ENCODE peak calls at places on chromosomes 1 and 21, in six cellular contexts. I is hypothalamus, U is RPMI7951, Y is NCI-H2081, V is posterior cingulate gyrus, M is astrocyte of the spinal cord. P is an unnamed sample.

GRCh38 chr1:166902279-166902678 is 26.2 kb upstream of the TADA1 start:
- DNase-seq in M (peak), U (peak), V (no peak), I (no peak), Y (no peak), P (no peak)

GRCh38 chr21:36170823-36171222 is 14.2 kb downstream of the DOP1B start:
- DNase-seq in U (no peak), I (no peak), M (no peak), V (no peak), Y (no peak), P (no peak)

GRCh38 chr1:185539277-185539943 is 194.8 kb upstream of the HMCN1 start:
- DNase-seq in I (no peak), U (peak), Y (no peak), M (peak), V (no peak), P (no peak)

GRCh38 chr1:94463765-94464330 is 45.7 kb downstream of the ABCD3 start:
- DNase-seq in I (no peak), M (peak), V (no peak), U (peak), Y (no peak), P (no peak)

GRCh38 chr1:17507916-17508315 is 31.6 kb upstream of the ARHGEF10L start:
- DNase-seq in V (no peak), I (no peak), M (no peak), U (no peak), Y (no peak), P (no peak)

GRCh38 chr1:185317886-185318310 is 855 bp upstream of the IVNS1ABP start:
- DNase-seq in M (no peak), V (no peak), Y (peak), I (no peak), U (peak), P (no peak)

GRCh38 chr21:18950045-18950740 is 546.6 kb upstream of the TMPRSS15 start:
- DNase-seq in I (no peak), U (no peak), M (no peak), Y (no peak), V (no peak), P (no peak)

GRCh38 chr1:3276341-3276800 is 178.1 kb upstream of the ARHGEF16 start:
- DNase-seq in I (no peak), Y (no peak), V (no peak), M (no peak), U (no peak), P (no peak)

GRCh38 chr1:20753589-20753988 is 21.1 kb upstream of the SH2D5 start:
- DNase-seq in V (no peak), U (peak), Y (no peak), M (peak), I (no peak), P (no peak)

GRCh38 chr21:34782666-34783365 is 114.0 kb downstream of the CLIC6 start:
- DNase-seq in V (no peak), U (peak), Y (no peak), I (no peak), M (no peak), P (no peak)

GRCh38 chr1:177181631-177182291 is 11.0 kb downstream of the BRINP2 start:
- DNase-seq in Y (peak), I (peak), U (peak), V (peak), M (peak), P (peak)

GRCh38 chr1:164673584-164674214 is 114.7 kb downstream of the PBX1 start:
- DNase-seq in M (no peak), U (peak), Y (no peak), V (no peak), I (no peak), P (no peak)

GRCh38 chr1:26550946-26551345 is 21.4 kb downstream of the RPS6KA1 start:
- DNase-seq in Y (no peak), I (no peak), M (no peak), U (no peak), V (no peak), P (no peak)